ENCODE peak calls at places on chromosomes 7 and 10, in five cellular contexts. One of them, this sample, is unnamed.

GRCh38 chr7:114865564-114865963 is 56.3 kb upstream of the MDFIC start:
- DNase-seq in H1: peak
- DNase-seq in endothelial cell of umbilical vein: peak
- DNase-seq in WTC11: peak
- DNase-seq in A549: peak
- DNase-seq in this sample: no peak

GRCh38 chr7:119483364-119483763 is 789.6 kb upstream of the KCND2 start:
- DNase-seq in H1: no peak
- DNase-seq in WTC11: no peak
- DNase-seq in A549: no peak
- DNase-seq in endothelial cell of umbilical vein: no peak
- DNase-seq in this sample: no peak

GRCh38 chr7:49453486-49453885 is 320.0 kb upstream of the VWC2 start:
- DNase-seq in A549: no peak
- DNase-seq in H1: no peak
- DNase-seq in endothelial cell of umbilical vein: no peak
- DNase-seq in WTC11: no peak
- DNase-seq in this sample: no peak

GRCh38 chr10:11146402-11147171 is 128.9 kb downstream of the CELF2 start:
- DNase-seq in WTC11: no peak
- DNase-seq in H1: no peak
- DNase-seq in A549: no peak
- DNase-seq in endothelial cell of umbilical vein: peak
- DNase-seq in this sample: no peak

GRCh38 chr10:15167411-15168295 is 840 bp downstream of the NMT2 start:
- DNase-seq in A549: peak
- DNase-seq in H1: peak
- DNase-seq in WTC11: peak
- DNase-seq in endothelial cell of umbilical vein: peak
- DNase-seq in this sample: peak

GRCh38 chr7:28419717-28420116 is 7.4 kb downstream of the CREB5 start:
- DNase-seq in A549: no peak
- DNase-seq in WTC11: no peak
- DNase-seq in endothelial cell of umbilical vein: no peak
- DNase-seq in H1: no peak
- DNase-seq in this sample: no peak

GRCh38 chr10:99917963-99918825 is 91.6 kb downstream of the DNMBP start:
- DNase-seq in H1: peak
- DNase-seq in endothelial cell of umbilical vein: peak
- DNase-seq in A549: no peak
- DNase-seq in WTC11: peak
- DNase-seq in this sample: no peak

GRCh38 chr10:108454793-108455192 is 1290.3 kb upstream of the SORCS1 start:
- DNase-seq in A549: no peak
- DNase-seq in endothelial cell of umbilical vein: no peak
- DNase-seq in WTC11: no peak
- DNase-seq in H1: no peak
- DNase-seq in this sample: no peak

GRCh38 chr10:129769381-129770116 is 194.5 kb downstream of the EBF3 start:
- DNase-seq in endothelial cell of umbilical vein: no peak
- DNase-seq in H1: peak
- DNase-seq in A549: no peak
- DNase-seq in WTC11: peak
- DNase-seq in this sample: no peak

GRCh38 chr7:86653919-86654659 is 10.4 kb downstream of the GRM3 start:
- DNase-seq in WTC11: peak
- DNase-seq in A549: no peak
- DNase-seq in H1: no peak
- DNase-seq in endothelial cell of umbilical vein: no peak
- DNase-seq in this sample: no peak

GRCh38 chr10:80205478-80206276 is at the start of gene ANXA11:
- DNase-seq in H1: peak
- DNase-seq in WTC11: peak
- DNase-seq in A549: peak
- DNase-seq in endothelial cell of umbilical vein: peak
- DNase-seq in this sample: peak

GRCh38 chr7:121259826-121260225 is 69.0 kb upstream of the WNT16 start:
- DNase-seq in endothelial cell of umbilical vein: no peak
- DNase-seq in WTC11: no peak
- DNase-seq in H1: no peak
- DNase-seq in A549: no peak
- DNase-seq in this sample: no peak

GRCh38 chr7:27774717-27775328 is 34.9 kb downstream of the TAX1BP1 start:
- DNase-seq in WTC11: no peak
- DNase-seq in endothelial cell of umbilical vein: peak
- DNase-seq in A549: no peak
- DNase-seq in H1: no peak
- DNase-seq in this sample: peak

GRCh38 chr7:23691320-23691719 is 11.3 kb downstream of the FAM221A start:
- DNase-seq in A549: no peak
- DNase-seq in endothelial cell of umbilical vein: no peak
- DNase-seq in WTC11: no peak
- DNase-seq in H1: no peak
- DNase-seq in this sample: no peak

GRCh38 chr7:16645593-16646426 is at the start of the genes ANKMY2 and BZW2:
- DNase-seq in WTC11: peak
- DNase-seq in endothelial cell of umbilical vein: peak
- DNase-seq in A549: peak
- DNase-seq in H1: peak
- DNase-seq in this sample: peak

GRCh38 chr10:115029452-115030375 is 63.5 kb upstream of the ATRNL1 start:
- DNase-seq in endothelial cell of umbilical vein: no peak
- DNase-seq in H1: no peak
- DNase-seq in WTC11: no peak
- DNase-seq in A549: no peak
- DNase-seq in this sample: no peak

GRCh38 chr7:38932509-38933168 is 23.6 kb upstream of the VPS41 start:
- DNase-seq in A549: peak
- DNase-seq in WTC11: peak
- DNase-seq in endothelial cell of umbilical vein: peak
- DNase-seq in H1: peak
- DNase-seq in this sample: peak

GRCh38 chr7:21355406-21355874 is 72.4 kb upstream of the SP4 start:
- DNase-seq in WTC11: no peak
- DNase-seq in A549: no peak
- DNase-seq in endothelial cell of umbilical vein: no peak
- DNase-seq in H1: no peak
- DNase-seq in this sample: peak

GRCh38 chr7:64997927-64998391 is 7.1 kb upstream of the ZNF117 start:
- DNase-seq in WTC11: peak
- DNase-seq in endothelial cell of umbilical vein: no peak
- DNase-seq in H1: no peak
- DNase-seq in A549: no peak
- DNase-seq in this sample: no peak

GRCh38 chr7:64997164-64997908 is 6.5 kb upstream of the ZNF117 start:
- DNase-seq in H1: no peak
- DNase-seq in WTC11: no peak
- DNase-seq in A549: no peak
- DNase-seq in endothelial cell of umbilical vein: no peak
- DNase-seq in this sample: no peak

GRCh38 chr7:64998865-64999164 is 7.7 kb downstream of the ERV3-1 start:
- DNase-seq in H1: no peak
- DNase-seq in endothelial cell of umbilical vein: no peak
- DNase-seq in A549: no peak
- DNase-seq in WTC11: no peak
- DNase-seq in this sample: no peak

GRCh38 chr7:64993901-64994300 is 3.1 kb upstream of the ZNF117 start:
- DNase-seq in A549: no peak
- DNase-seq in endothelial cell of umbilical vein: no peak
- DNase-seq in H1: no peak
- DNase-seq in WTC11: no peak
- DNase-seq in this sample: no peak

DNA sequence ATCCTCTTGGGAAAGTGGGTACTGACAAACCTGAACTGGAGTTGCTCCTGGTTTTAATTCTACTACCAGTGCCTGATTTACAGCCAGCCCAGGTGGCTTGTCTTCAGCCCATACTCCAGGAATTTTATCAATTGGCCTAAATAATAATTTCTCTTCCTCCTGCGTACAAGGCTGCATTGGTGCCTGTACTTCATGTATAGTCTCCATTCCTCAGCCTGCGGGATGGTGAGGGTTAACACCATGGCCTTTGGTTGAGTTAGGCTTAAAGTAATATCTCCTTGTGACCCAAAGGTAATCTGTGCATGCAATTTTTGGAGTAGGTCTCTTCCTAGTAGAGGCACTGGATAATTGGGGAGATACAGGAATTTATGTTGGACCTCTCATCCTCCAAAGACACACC is 5.5 kb upstream of the ZNF117 start:
- DNase-seq in WTC11: no peak
- DNase-seq in endothelial cell of umbilical vein: no peak
- DNase-seq in H1: no peak
- DNase-seq in A549: no peak
- DNase-seq in this sample: no peak
- TF ChIP-seq JUN in WTC11: no peak
- TF ChIP-seq JUN in endothelial cell of umbilical vein: no peak
- TF ChIP-seq JUN in H1: no peak
- TF ChIP-seq JUN in A549: no peak
- TF ChIP-seq JUN in this sample: no peak

GRCh38 chr7:132580717-132581285 is 4.5 kb upstream of the PLXNA4 start:
- DNase-seq in A549: peak
- DNase-seq in endothelial cell of umbilical vein: peak
- DNase-seq in WTC11: peak
- DNase-seq in H1: peak
- DNase-seq in this sample: peak
- TF ChIP-seq JUN in A549: no peak
- TF ChIP-seq JUN in endothelial cell of umbilical vein: no peak
- TF ChIP-seq JUN in WTC11: no peak
- TF ChIP-seq JUN in H1: no peak
- TF ChIP-seq JUN in this sample: no peak

GRCh38 chr10:70265032-70265689 is 18.6 kb downstream of the NPFFR1 start:
- DNase-seq in WTC11: peak
- DNase-seq in A549: no peak
- DNase-seq in H1: peak
- DNase-seq in endothelial cell of umbilical vein: no peak
- DNase-seq in this sample: peak
- TF ChIP-seq JUN in WTC11: no peak
- TF ChIP-seq JUN in A549: no peak
- TF ChIP-seq JUN in H1: no peak
- TF ChIP-seq JUN in endothelial cell of umbilical vein: no peak
- TF ChIP-seq JUN in this sample: no peak

DNA sequence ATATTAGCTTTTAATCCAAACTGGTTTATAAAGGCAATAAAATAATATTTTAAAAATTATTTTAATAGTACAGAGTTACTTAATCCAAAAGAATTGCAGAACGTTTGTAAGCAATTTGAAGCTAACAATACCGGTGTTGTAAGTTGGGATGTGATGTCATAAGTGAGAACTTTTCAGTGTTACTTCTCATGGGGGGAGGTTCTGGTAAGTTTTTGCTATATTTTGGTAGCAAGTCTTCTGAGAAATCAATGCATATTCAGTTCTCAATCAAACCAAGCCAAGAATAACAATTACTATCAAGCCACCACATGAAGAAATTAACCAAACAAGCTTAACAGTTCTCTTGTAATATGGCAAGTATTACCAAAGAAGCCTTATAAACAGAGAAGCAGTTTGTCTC is 147.1 kb upstream of the ASAH2 start:
- DNase-seq in H1: no peak
- DNase-seq in endothelial cell of umbilical vein: peak
- DNase-seq in WTC11: no peak
- DNase-seq in A549: no peak
- DNase-seq in this sample: no peak
- TF ChIP-seq JUN in H1: no peak
- TF ChIP-seq JUN in endothelial cell of umbilical vein: no peak
- TF ChIP-seq JUN in WTC11: no peak
- TF ChIP-seq JUN in A549: no peak
- TF ChIP-seq JUN in this sample: no peak

GRCh38 chr10:44981172-44982113 is 2.8 kb upstream of the DEPP1 start:
- DNase-seq in endothelial cell of umbilical vein: peak
- DNase-seq in WTC11: no peak
- DNase-seq in A549: peak
- DNase-seq in H1: no peak
- DNase-seq in this sample: no peak

GRCh38 chr10:44982496-44982895 is 3.9 kb upstream of the DEPP1 start:
- DNase-seq in WTC11: no peak
- DNase-seq in endothelial cell of umbilical vein: no peak
- DNase-seq in H1: no peak
- DNase-seq in A549: no peak
- DNase-seq in this sample: no peak

GRCh38 chr10:44983066-44983894 is 4.7 kb upstream of the DEPP1 start:
- DNase-seq in A549: no peak
- DNase-seq in H1: no peak
- DNase-seq in endothelial cell of umbilical vein: no peak
- DNase-seq in WTC11: no peak
- DNase-seq in this sample: no peak

GRCh38 chr10:44980309-44981171 is 1.9 kb upstream of the DEPP1 start:
- DNase-seq in WTC11: no peak
- DNase-seq in H1: no peak
- DNase-seq in endothelial cell of umbilical vein: peak
- DNase-seq in A549: no peak
- DNase-seq in this sample: no peak

GRCh38 chr10:44982114-44982460 is 3.5 kb upstream of the DEPP1 start:
- DNase-seq in A549: no peak
- DNase-seq in WTC11: no peak
- DNase-seq in H1: no peak
- DNase-seq in endothelial cell of umbilical vein: peak
- DNase-seq in this sample: no peak
- TF ChIP-seq JUN in A549: no peak
- TF ChIP-seq JUN in WTC11: no peak
- TF ChIP-seq JUN in H1: no peak
- TF ChIP-seq JUN in endothelial cell of umbilical vein: peak
- TF ChIP-seq JUN in this sample: no peak

GRCh38 chr7:7911756-7912155 is 56.8 kb upstream of the GLCCI1 start:
- DNase-seq in A549: no peak
- DNase-seq in H1: no peak
- DNase-seq in WTC11: no peak
- DNase-seq in endothelial cell of umbilical vein: no peak
- DNase-seq in this sample: no peak

GRCh38 chr7:7912937-7913336 is 55.7 kb upstream of the GLCCI1 start:
- DNase-seq in H1: no peak
- DNase-seq in endothelial cell of umbilical vein: no peak
- DNase-seq in WTC11: no peak
- DNase-seq in A549: no peak
- DNase-seq in this sample: no peak

GRCh38 chr7:7909376-7909775 is 59.2 kb upstream of the GLCCI1 start:
- DNase-seq in H1: no peak
- DNase-seq in WTC11: no peak
- DNase-seq in A549: no peak
- DNase-seq in endothelial cell of umbilical vein: peak
- DNase-seq in this sample: no peak

GRCh38 chr7:7913506-7913905 is 55.1 kb upstream of the GLCCI1 start:
- DNase-seq in endothelial cell of umbilical vein: no peak
- DNase-seq in A549: no peak
- DNase-seq in H1: no peak
- DNase-seq in WTC11: no peak
- DNase-seq in this sample: no peak

GRCh38 chr7:7911339-7911738 is 57.3 kb upstream of the GLCCI1 start:
- DNase-seq in WTC11: no peak
- DNase-seq in endothelial cell of umbilical vein: no peak
- DNase-seq in A549: no peak
- DNase-seq in H1: no peak
- DNase-seq in this sample: no peak
- TF ChIP-seq JUN in WTC11: no peak
- TF ChIP-seq JUN in endothelial cell of umbilical vein: no peak
- TF ChIP-seq JUN in A549: no peak
- TF ChIP-seq JUN in H1: no peak
- TF ChIP-seq JUN in this sample: no peak

This sample was measured in K562.